ENCODE peak calls at places on chromosomes 6 and 20, in six cellular contexts. V is lung, A is transverse colon, R is spleen, Y is pancreas, X is GM23338. Z is an unnamed sample.
A peak's percentile ranks its signal among the peaks of the same experiment; 100 is the strongest.

GRCh38 chr6:11785449-11785951 is 6.9 kb upstream of the ADTRP start:
- DNase-seq in V (no peak), A (no peak), R (no peak), Y (no peak), X (no peak), Z (no peak)

GRCh38 chr20:48912065-48912464 is 9.4 kb upstream of the ARFGEF2 start:
- DNase-seq in V (no peak), A (peak; percentile 48), R (peak; percentile 81), Y (no peak), X (no peak), Z (no peak)

GRCh38 chr6:142696123-142696522 is 248.9 kb downstream of the HIVEP2 start:
- DNase-seq in V (no peak), A (no peak), R (no peak), Y (no peak), X (no peak), Z (no peak)

GRCh38 chr6:21891065-21891464 is 297.5 kb downstream of the SOX4 start:
- DNase-seq in V (no peak), A (no peak), R (no peak), Y (no peak), X (peak; percentile 69), Z (no peak)

GRCh38 chr6:158803733-158804143 is 15.4 kb downstream of the EZR start:
- DNase-seq in V (no peak), A (no peak), R (no peak), Y (no peak), X (peak; percentile 43), Z (no peak)

GRCh38 chr20:19903168-19903676 is 113.9 kb upstream of the NAA20 start:
- DNase-seq in V (peak; percentile 39), A (peak; percentile 54), R (no peak), Y (no peak), X (peak; percentile 10), Z (no peak)

GRCh38 chr6:90197854-90198496 is 98.7 kb downstream of the BACH2 start:
- DNase-seq in V (no peak), A (no peak), R (no peak), Y (no peak), X (peak; percentile 43), Z (no peak)

GRCh38 chr20:61667056-61667792 is 398.5 kb downstream of the TAF4 start:
- DNase-seq in V (no peak), A (no peak), R (peak; percentile 65), Y (no peak), X (no peak), Z (no peak)

GRCh38 chr6:22448311-22448711 is 121.1 kb upstream of the HDGFL1 start:
- DNase-seq in V (no peak), A (no peak), R (no peak), Y (no peak), X (no peak), Z (no peak)

GRCh38 chr6:148890605-148891004 is 143.8 kb downstream of the UST start:
- DNase-seq in V (no peak), A (no peak), R (no peak), Y (no peak), X (no peak), Z (no peak)

GRCh38 chr6:117317261-117317660 is 51.9 kb downstream of the VGLL2 start:
- DNase-seq in V (no peak), A (no peak), R (no peak), Y (no peak), X (peak; percentile 76), Z (no peak)

GRCh38 chr6:5967594-5967993 is 39.1 kb downstream of the NRN1 start:
- DNase-seq in V (no peak), A (no peak), R (no peak), Y (no peak), X (no peak), Z (no peak)

GRCh38 chr6:161094904-161095440 is 103.4 kb downstream of the MAP3K4 start:
- DNase-seq in V (no peak), A (no peak), R (no peak), Y (no peak), X (no peak), Z (no peak)

GRCh38 chr6:118892248-118893094 is 1.5 kb upstream of the ASF1A start:
- DNase-seq in V (no peak), A (no peak), R (no peak), Y (no peak), X (no peak), Z (no peak)

GRCh38 chr6:87772597-87773530 is 70.8 kb upstream of the AKIRIN2 start:
- DNase-seq in V (no peak), A (no peak), R (no peak), Y (no peak), X (no peak), Z (no peak)

GRCh38 chr20:40650707-40651106 is 38.3 kb downstream of the MAFB start:
- DNase-seq in V (no peak), A (no peak), R (no peak), Y (no peak), X (no peak), Z (no peak)

GRCh38 chr20:33676121-33676520 is 1.9 kb upstream of the NECAB3 start:
- DNase-seq in V (no peak), A (no peak), R (no peak), Y (no peak), X (no peak), Z (no peak)

GRCh38 chr20:47620808-47621805 is 119.4 kb downstream of the NCOA3 start:
- DNase-seq in V (no peak), A (no peak), R (no peak), Y (no peak), X (peak; percentile 75), Z (no peak)

GRCh38 chr20:51249781-51250180 is 226.9 kb upstream of the KCNG1 start:
- DNase-seq in V (no peak), A (no peak), R (no peak), Y (no peak), X (no peak), Z (no peak)

GRCh38 chr6:17483391-17484016 is 90.1 kb downstream of the CAP2 start:
- DNase-seq in V (no peak), A (no peak), R (no peak), Y (no peak), X (no peak), Z (no peak)

GRCh38 chr6:25155221-25155620 is 124.0 kb upstream of the CARMIL1 start:
- DNase-seq in V (no peak), A (no peak), R (no peak), Y (no peak), X (no peak), Z (no peak)

GRCh38 chr6:111258615-111259088 is 171.3 kb downstream of the SLC16A10 start:
- DNase-seq in V (no peak), A (no peak), R (no peak), Y (no peak), X (no peak), Z (no peak)

GRCh38 chr6:156779206-156780116 is 2.3 kb downstream of the ARID1B start:
- DNase-seq in V (peak; percentile 46), A (peak; percentile 49), R (peak; percentile 89), Y (peak; percentile 83), X (peak; percentile 50), Z (peak; percentile 64)

GRCh38 chr6:142246960-142247359 is 54.8 kb upstream of the ADGRG6 start:
- DNase-seq in V (no peak), A (no peak), R (no peak), Y (no peak), X (no peak), Z (no peak)

GRCh38 chr6:30184417-30185031 is 21.2 kb downstream of the TRIM15 start:
- DNase-seq in V (no peak), A (no peak), R (no peak), Y (no peak), X (no peak), Z (no peak)

GRCh38 chr6:39218868-39219567 is 10.3 kb downstream of the KCNK5 start:
- DNase-seq in V (no peak), A (no peak), R (no peak), Y (no peak), X (no peak), Z (no peak)

GRCh38 chr20:2304180-2304579 is 8.4 kb downstream of the TGM3 start:
- DNase-seq in V (no peak), A (no peak), R (no peak), Y (peak; percentile 24), X (no peak), Z (no peak)
- H3K4me1 ChIP-seq in V (peaks cover 2% of the 10 kb centered on the region), A (no peaks in the 10 kb centered on the region), R (peaks cover 19% of the 10 kb centered on the region), Y (no peaks in the 10 kb centered on the region), X (no peaks in the 10 kb centered on the region), Z (no peaks in the 10 kb centered on the region)

DNA sequence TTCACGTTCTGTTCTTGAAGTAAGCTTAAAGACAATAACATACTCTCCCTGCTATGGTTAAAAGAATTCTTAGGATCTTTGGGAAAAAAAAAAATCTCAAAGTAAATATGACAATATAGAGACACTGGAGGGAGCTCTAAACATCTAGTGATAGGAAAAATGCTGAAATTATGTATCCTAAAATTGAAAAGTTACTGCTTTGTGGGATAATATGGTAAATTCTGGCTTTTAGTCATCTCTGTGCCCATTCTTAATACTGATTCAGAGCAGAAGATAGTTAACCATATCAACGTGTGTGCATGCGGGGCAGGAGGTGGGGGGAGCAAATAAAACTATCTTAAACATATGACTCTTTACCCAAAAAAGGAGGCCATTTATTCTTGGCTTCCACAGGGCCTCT is 165.4 kb downstream of the GMPR start:
- DNase-seq in V (no peak), A (no peak), R (no peak), Y (no peak), X (no peak), Z (no peak)
- TF ChIP-seq CTCF in V (no peak), A (no peak), R (no peak), Y (no peak), X (no peak), Z (no peak)

DNA sequence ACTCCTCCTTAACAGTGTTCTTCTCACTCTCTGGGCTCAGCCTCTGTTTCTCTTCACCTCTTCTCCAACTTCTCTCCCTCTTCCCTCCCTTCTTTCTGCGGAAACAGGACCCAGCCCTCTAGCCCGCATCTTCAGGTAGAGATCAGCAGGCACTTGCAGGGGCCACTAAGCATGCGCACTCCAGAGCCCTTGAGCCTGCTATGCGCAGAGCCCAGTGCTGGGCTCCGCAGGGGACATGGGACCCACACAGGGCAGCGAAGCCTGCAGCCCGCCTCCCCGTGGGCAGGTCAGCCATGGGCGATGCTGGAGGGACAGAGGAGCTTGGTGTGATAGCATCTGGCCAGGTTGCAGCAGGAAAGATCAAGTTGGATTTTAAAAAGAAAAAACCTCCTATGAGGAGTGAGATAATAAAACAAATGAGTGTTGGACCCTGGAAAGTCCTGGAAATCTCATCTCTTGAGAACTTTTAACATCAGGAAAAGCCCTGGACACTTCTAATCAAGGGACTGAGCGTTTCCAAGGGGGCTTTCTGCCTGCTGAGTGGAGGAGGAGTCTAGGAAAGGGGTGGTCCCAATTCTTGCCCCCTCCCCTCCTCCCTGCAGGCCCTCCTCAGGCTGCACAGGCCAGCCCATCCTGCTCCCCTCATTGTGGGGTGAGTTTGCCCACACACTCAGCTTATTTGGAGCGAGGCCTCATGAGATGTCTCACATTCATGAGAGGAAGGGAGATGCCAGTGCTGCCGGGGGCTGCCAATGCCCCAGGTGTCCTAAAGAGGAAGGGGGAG is 71.9 kb downstream of the MDGA1 start:
- DNase-seq in V (no peak), A (no peak), R (no peak), Y (no peak), X (peak; percentile 41), Z (no peak)
- H3K4me1 ChIP-seq in V (peaks cover 4% of the 10 kb centered on the region), A (peaks cover 11% of the 10 kb centered on the region), R (peaks cover 18% of the 10 kb centered on the region), Y (no peaks in the 10 kb centered on the region), X (peaks cover 8% of the 10 kb centered on the region), Z (peaks cover 18% of the 10 kb centered on the region)

GRCh38 chr6:32375739-32376529 is 4.2 kb upstream of the TSBP1 start:
- DNase-seq in V (no peak), A (no peak), R (no peak), Y (no peak), X (no peak), Z (no peak)

DNA sequence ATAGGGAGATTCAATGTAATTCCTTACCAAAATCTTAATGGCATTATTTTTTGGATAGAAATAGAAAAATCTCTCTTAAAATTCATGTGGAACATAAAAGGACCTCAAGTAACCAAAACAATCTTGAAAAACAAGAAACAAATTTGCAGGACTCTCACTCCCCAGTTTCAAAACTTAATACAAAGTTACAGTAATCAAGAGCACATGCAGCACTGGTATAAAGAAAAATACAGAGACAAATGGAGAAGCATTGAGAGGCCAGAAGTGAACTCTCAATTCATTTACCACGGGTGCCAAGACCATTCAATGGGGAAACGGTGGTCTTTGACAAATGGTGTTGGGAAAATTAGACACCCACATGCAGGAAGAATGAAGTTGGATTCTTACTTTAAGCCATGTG is 7.9 kb upstream of the TSBP1 start:
- DNase-seq in V (no peak), A (no peak), R (no peak), Y (no peak), X (no peak), Z (no peak)
- TF ChIP-seq CTCF in V (no peak), A (no peak), R (no peak), Y (no peak), X (no peak), Z (no peak)